ENCODE peak calls at places on chromosomes 13 and 19, in nine cellular contexts. V is posterior cingulate gyrus; D is nucleus accumbens; L is NCI-H1930; N is HTR-8/SVneo; K is neural crest cell; U is stimulated activated CD4-positive, alpha-beta T cell treated with anti-CD3 and anti-CD28 coated beads, Interleukin-1b, Interleukin-23, amount 100 ng/mL, for 4 hours; C is activated CD8-positive, alpha-beta memory T cell treated with anti-CD3 and anti-CD28 coated beads for 1 hour; F is left ventricle myocardium inferior. X is an unnamed sample.
A peak's percentile ranks its signal among the peaks of the same experiment; 100 is the strongest.

GRCh38 chr19:8491574-8491973 is 10.9 kb downstream of the PRAM1 start:
- DNase-seq in V (no peak), D (no peak), L (no peak), N (no peak), K (no peak), U (no peak), C (no peak), F (no peak), X (no peak)

GRCh38 chr13:41058229-41059070 is 2.9 kb upstream of the WBP4 start:
- DNase-seq in V (no peak), D (no peak), L (no peak), N (no peak), K (no peak), U (no peak), C (no peak), F (no peak), X (no peak)

GRCh38 chr13:30714629-30715028 is 20.7 kb upstream of the ALOX5AP start:
- DNase-seq in V (no peak), D (no peak), L (no peak), N (no peak), K (no peak), U (no peak), C (no peak), F (no peak), X (no peak)

GRCh38 chr13:31023126-31023525 is 90.7 kb downstream of the TEX26 start:
- DNase-seq in V (no peak), D (no peak), L (no peak), N (no peak), K (no peak), U (no peak), C (no peak), F (no peak), X (no peak)

GRCh38 chr13:44153536-44153935 is 220.1 kb upstream of the SERP2 start:
- DNase-seq in V (no peak), D (no peak), L (peak; percentile 14), N (no peak), K (no peak), U (no peak), C (no peak), F (no peak), X (no peak)

GRCh38 chr13:52159159-52159982 is at the start of gene NEK3:
- DNase-seq in V (peak; percentile 69), D (no peak), L (peak; percentile 39), N (peak; percentile 52), K (peak; percentile 65), U (peak; percentile 48), C (peak; percentile 35), F (peak; percentile 75), X (peak; percentile 9)

GRCh38 chr19:3112375-3113099 is 18.4 kb downstream of the GNA11 start:
- DNase-seq in V (no peak), D (no peak), L (no peak), N (no peak), K (no peak), U (no peak), C (no peak), F (no peak), X (no peak)

GRCh38 chr19:13011653-13012389 is 16.5 kb downstream of the NFIX start:
- DNase-seq in V (no peak), D (no peak), L (no peak), N (no peak), K (no peak), U (no peak), C (no peak), F (no peak), X (no peak)

GRCh38 chr19:2421581-2422306 is 5.6 kb downstream of the TIMM13 start:
- DNase-seq in V (no peak), D (no peak), L (no peak), N (no peak), K (no peak), U (no peak), C (no peak), F (no peak), X (no peak)

GRCh38 chr13:67094952-67095351 is 135.2 kb downstream of the PCDH9 start:
- DNase-seq in V (no peak), D (no peak), L (no peak), N (no peak), K (no peak), U (no peak), C (no peak), F (no peak), X (no peak)

X was measured in HAP-1.